ENCODE peak calls at places on chromosomes 1 and 21, in ten cellular contexts. T, N, K, C, E, G, F, H, Q and O are unnamed samples.

GRCh38 chr1:42958488-42959317 is at the start of gene SLC2A1:
- DNase-seq in T (peak), G (peak), F (peak), Q (peak), C (peak), H (peak), K (peak), E (peak), N (peak), O (peak)

GRCh38 chr21:29232601-29233541 is 65.9 kb upstream of the BACH1 start:
- DNase-seq in N (no peak), F (no peak), C (no peak), G (no peak), K (no peak), Q (no peak), E (no peak), H (peak), T (no peak), O (no peak)

GRCh38 chr1:230425252-230426061 is 675 bp downstream of the PGBD5 start:
- DNase-seq in K (no peak), Q (no peak), N (no peak), E (no peak), F (no peak), H (no peak), G (peak), C (no peak), T (no peak), O (no peak)

GRCh38 chr1:167635233-167635648 is 5.2 kb downstream of the RCSD1 start:
- DNase-seq in F (peak), T (no peak), H (no peak), E (no peak), K (peak), C (no peak), N (no peak), Q (no peak), G (peak), O (no peak)

GRCh38 chr1:9438431-9439073 is 100.7 kb upstream of the SLC25A33 start:
- DNase-seq in F (peak), Q (no peak), E (no peak), H (no peak), T (no peak), G (no peak), N (no peak), K (peak), C (peak), O (no peak)

GRCh38 chr1:35691080-35691479 is 27.6 kb downstream of the C1orf216 start:
- DNase-seq in E (no peak), H (no peak), F (no peak), G (peak), Q (no peak), T (no peak), C (no peak), K (no peak), N (no peak), O (no peak)

GRCh38 chr1:153609585-153609907 is 3.4 kb downstream of the S100A16 start:
- DNase-seq in G (no peak), K (no peak), Q (no peak), T (no peak), H (no peak), N (no peak), C (no peak), F (no peak), E (no peak), O (no peak)

GRCh38 chr1:24984300-24984699 is 54.2 kb upstream of the RUNX3 start:
- DNase-seq in C (no peak), Q (no peak), T (no peak), K (no peak), N (no peak), F (no peak), H (no peak), E (no peak), G (no peak), O (no peak)

GRCh38 chr1:85048296-85049064 is at the start of gene MCOLN3:
- DNase-seq in K (peak), T (peak), F (no peak), N (no peak), C (peak), G (peak), Q (peak), H (peak), E (no peak), O (peak)

GRCh38 chr1:178093150-178093957 is 550 bp upstream of the RASAL2 start:
- DNase-seq in C (peak), T (no peak), H (peak), Q (peak), K (peak), E (no peak), F (peak), G (peak), N (peak), O (peak)

GRCh38 chr1:53046930-53047329 is 15.1 kb upstream of the PODN start:
- DNase-seq in N (no peak), T (no peak), F (no peak), G (no peak), C (no peak), E (no peak), K (no peak), Q (no peak), H (no peak), O (no peak)

GRCh38 chr1:196152975-196153374 is 455.3 kb downstream of the KCNT2 start:
- DNase-seq in N (no peak), C (no peak), E (no peak), T (no peak), H (no peak), K (no peak), Q (no peak), G (no peak), F (no peak), O (no peak)

GRCh38 chr1:215863796-215864195 is 296.7 kb downstream of the KCTD3 start:
- DNase-seq in N (no peak), K (no peak), H (no peak), C (no peak), F (no peak), Q (no peak), G (no peak), E (no peak), T (no peak), O (no peak)

GRCh38 chr21:27806261-27806660 is 839.4 kb upstream of the ADAMTS5 start:
- DNase-seq in G (no peak), H (no peak), T (no peak), N (no peak), C (no peak), K (no peak), Q (no peak), E (no peak), F (no peak), O (no peak)

GRCh38 chr1:18932879-18933278 is 23.6 kb downstream of the IFFO2 start:
- DNase-seq in C (no peak), N (no peak), E (no peak), H (no peak), G (no peak), K (no peak), Q (no peak), F (no peak), T (no peak), O (no peak)

GRCh38 chr1:85502625-85503083 is 37.7 kb upstream of the DDAH1 start:
- DNase-seq in F (no peak), E (no peak), G (peak), T (no peak), C (no peak), H (no peak), K (peak), Q (peak), N (no peak), O (no peak)

GRCh38 chr1:227357229-227358078 is 39.2 kb upstream of the CDC42BPA start:
- DNase-seq in C (peak), H (no peak), K (peak), E (no peak), N (no peak), G (no peak), Q (no peak), T (no peak), F (no peak), O (no peak)

GRCh38 chr1:22077728-22078127 is 25.2 kb downstream of the CDC42 start:
- DNase-seq in N (no peak), E (no peak), C (no peak), K (no peak), Q (no peak), G (no peak), H (no peak), T (no peak), F (no peak), O (no peak)

GRCh38 chr1:248828845-248829244 is 3.1 kb upstream of the SH3BP5L start:
- DNase-seq in E (no peak), N (no peak), C (no peak), T (no peak), K (no peak), Q (no peak), H (no peak), F (no peak), G (no peak), O (no peak)

GRCh38 chr1:167105150-167105840 is 11.4 kb downstream of the STYXL2 start:
- DNase-seq in F (no peak), Q (no peak), C (no peak), E (no peak), G (no peak), K (no peak), H (no peak), T (no peak), N (no peak), O (no peak)

GRCh38 chr21:26490771-26491170 is 82.3 kb downstream of the CYYR1 start:
- DNase-seq in H (no peak), G (no peak), N (no peak), F (no peak), E (no peak), T (no peak), C (no peak), Q (no peak), K (no peak), O (no peak)

GRCh38 chr21:17402885-17403477 is 109.9 kb upstream of the CXADR start:
- DNase-seq in G (no peak), E (no peak), T (no peak), F (no peak), C (no peak), Q (no peak), H (no peak), N (no peak), K (no peak), O (no peak)

GRCh38 chr1:42419449-42419848 is 36.4 kb downstream of the ZMYND12 start:
- DNase-seq in K (peak), E (no peak), Q (no peak), H (no peak), F (no peak), G (no peak), T (no peak), C (peak), N (no peak), O (no peak)

GRCh38 chr1:41902125-41902524 is 16.6 kb downstream of the HIVEP3 start:
- DNase-seq in N (no peak), C (no peak), K (peak), G (no peak), F (no peak), T (no peak), E (no peak), Q (no peak), H (no peak), O (no peak)

GRCh38 chr1:155389831-155390230 is 69.1 kb downstream of the RUSC1 start:
- DNase-seq in T (no peak), F (no peak), N (no peak), Q (no peak), H (no peak), E (no peak), K (no peak), G (no peak), C (no peak), O (no peak)

GRCh38 chr1:4626061-4626460 is 28.3 kb upstream of the AJAP1 start:
- DNase-seq in K (no peak), G (no peak), E (no peak), F (no peak), T (no peak), N (no peak), H (no peak), C (no peak), Q (no peak), O (no peak)

GRCh38 chr1:182149411-182149965 is 88.0 kb upstream of the ZNF648 start:
- DNase-seq in C (peak), K (peak), F (no peak), Q (peak), N (no peak), G (no peak), H (no peak), T (no peak), E (no peak), O (no peak)

GRCh38 chr1:15574741-15575140 is 10.1 kb downstream of the AGMAT start:
- DNase-seq in Q (no peak), K (no peak), T (no peak), N (no peak), F (no peak), H (no peak), C (no peak), G (no peak), E (no peak), O (no peak)

GRCh38 chr1:75616436-75617433 is 5.8 kb upstream of the SLC44A5 start:
- DNase-seq in T (no peak), N (no peak), C (no peak), Q (no peak), E (no peak), G (no peak), F (no peak), H (no peak), K (no peak), O (no peak)